ENCODE peak calls at places on chromosomes 13 and 19, in nine cellular contexts. M is fibroblast of lung; O is foreskin fibroblast; Y is stimulated activated CD4-positive, alpha-beta T cell treated with anti-CD3 and anti-CD28 coated beads, Interleukin-4, amount 100 ng/mL, for 4 hours; T is fibroblast of the aortic adventitia; J is T-helper 9 cell; Z is nucleus accumbens; S is brain microvascular endothelial cell; U is tibial nerve. Q is an unnamed sample.

GRCh38 chr19:2428027-2428690 is 773 bp upstream of the TIMM13 start:
- DNase-seq in M (no peak), O (peak), Y (no peak), T (peak), J (no peak), Z (peak), S (peak), U (no peak), Q (peak)

GRCh38 chr19:4012092-4012974 is 4.8 kb downstream of the PIAS4 start:
- DNase-seq in M (no peak), O (no peak), Y (no peak), T (no peak), J (no peak), Z (no peak), S (no peak), U (no peak), Q (no peak)

GRCh38 chr19:12886943-12887747 is at the start of gene KLF1:
- DNase-seq in M (no peak), O (no peak), Y (no peak), T (no peak), J (no peak), Z (no peak), S (no peak), U (no peak), Q (no peak)

GRCh38 chr13:84431646-84432045 is 549.4 kb upstream of the SLITRK1 start:
- DNase-seq in M (no peak), O (peak), Y (no peak), T (peak), J (no peak), Z (no peak), S (no peak), U (no peak), Q (no peak)

GRCh38 chr13:22114630-22115311 is 443.9 kb downstream of the FGF9 start:
- DNase-seq in M (peak), O (no peak), Y (no peak), T (no peak), J (no peak), Z (peak), S (no peak), U (peak), Q (no peak)

GRCh38 chr13:94112227-94112626 is 367.3 kb downstream of the DCT start:
- DNase-seq in M (peak), O (peak), Y (no peak), T (peak), J (no peak), Z (no peak), S (peak), U (peak), Q (no peak)

GRCh38 chr19:41225238-41226052 is 6.4 kb downstream of the AXL start:
- DNase-seq in M (peak), O (peak), Y (peak), T (peak), J (no peak), Z (no peak), S (peak), U (peak), Q (peak)

GRCh38 chr13:66660013-66660804 is 569.9 kb downstream of the PCDH9 start:
- DNase-seq in M (peak), O (peak), Y (no peak), T (peak), J (no peak), Z (no peak), S (peak), U (no peak), Q (no peak)

GRCh38 chr19:51784922-51785690 is 9.9 kb upstream of the FPR3 start:
- DNase-seq in M (peak), O (no peak), Y (peak), T (peak), J (no peak), Z (no peak), S (peak), U (peak), Q (peak)

GRCh38 chr13:74661851-74662250 is 527.6 kb upstream of the KLF12 start:
- DNase-seq in M (no peak), O (peak), Y (no peak), T (no peak), J (no peak), Z (no peak), S (no peak), U (no peak), Q (no peak)

GRCh38 chr13:91381371-91381770 is 17.1 kb upstream of the GPC5 start:
- DNase-seq in M (peak), O (no peak), Y (no peak), T (peak), J (no peak), Z (peak), S (peak), U (no peak), Q (no peak)